ENCODE peak calls at places on chromosomes 6 and 20, in six cellular contexts. I, T, V, M, K and C are unnamed samples.

GRCh38 chr20:35207950-35208611 is 18.4 kb upstream of the MMP24 start:
- DNase-seq in V (peak; percentile 84), M (peak; percentile 75), T (peak; percentile 55), I (peak; percentile 84), K (peak; percentile 88), C (peak; percentile 76)

GRCh38 chr6:38058022-38058421 is 238.5 kb downstream of the ZFAND3 start:
- DNase-seq in M (no peak), I (no peak), V (peak; percentile 31), T (no peak), K (no peak), C (no peak)

GRCh38 chr6:39200498-39201020 is 28.7 kb downstream of the KCNK5 start:
- DNase-seq in V (no peak), M (peak; percentile 61), K (no peak), T (no peak), I (peak; percentile 7), C (no peak)

GRCh38 chr20:10949930-10950783 is 276.4 kb upstream of the JAG1 start:
- DNase-seq in K (no peak), I (no peak), T (no peak), M (no peak), V (no peak), C (no peak)

GRCh38 chr6:15297895-15298590 is 52.2 kb downstream of the JARID2 start:
- DNase-seq in T (no peak), M (no peak), V (peak; percentile 57), K (peak; percentile 73), I (no peak), C (no peak)

GRCh38 chr20:45971425-45971674 is 653 bp downstream of the ZNF335 start:
- DNase-seq in I (no peak), M (peak; percentile 67), K (no peak), V (no peak), T (no peak), C (no peak)

GRCh38 chr6:65557224-65557623 is 149.8 kb downstream of the EYS start:
- DNase-seq in I (no peak), K (no peak), M (no peak), T (no peak), V (no peak), C (no peak)

GRCh38 chr20:49790077-49790798 is 22.4 kb upstream of the SLC9A8 start:
- DNase-seq in M (no peak), V (peak; percentile 57), K (peak; percentile 88), I (peak; percentile 57), T (no peak), C (no peak)

GRCh38 chr6:87923389-87924050 is 124.1 kb upstream of the SPACA1 start:
- DNase-seq in V (no peak), T (no peak), I (no peak), K (no peak), M (no peak), C (peak; percentile 72)

GRCh38 chr6:108337721-108338120 is 42.9 kb downstream of the AFG1L start:
- DNase-seq in M (no peak), I (no peak), V (no peak), K (no peak), T (no peak), C (no peak)

GRCh38 chr6:169833258-169833794 is 81.9 kb downstream of the ERMARD start:
- DNase-seq in I (no peak), V (peak; percentile 3), K (peak; percentile 20), T (no peak), M (no peak), C (no peak)

GRCh38 chr6:83057705-83058321 is 7.8 kb downstream of the UBE3D start:
- DNase-seq in V (peak; percentile 55), K (peak; percentile 66), M (no peak), T (no peak), I (no peak), C (peak; percentile 67)

GRCh38 chr6:80543598-80544181 is 437.2 kb downstream of the BCKDHB start:
- DNase-seq in I (no peak), T (no peak), M (no peak), V (peak; percentile 39), K (peak; percentile 60), C (no peak)

GRCh38 chr20:26163890-26164289 is 467.2 kb upstream of the ZNF337 start:
- DNase-seq in K (peak; percentile 85), T (no peak), V (peak; percentile 33), M (no peak), I (no peak), C (no peak)

GRCh38 chr6:152600022-152600421 is 37.1 kb downstream of the SYNE1 start:
- DNase-seq in V (no peak), M (no peak), T (no peak), I (no peak), K (no peak), C (no peak)

GRCh38 chr6:137265574-137265973 is 46.4 kb upstream of the IFNGR1 start:
- DNase-seq in I (no peak), M (no peak), K (no peak), V (no peak), T (no peak), C (no peak)

GRCh38 chr6:16322666-16323312 is 84.4 kb downstream of the GMPR start:
- DNase-seq in I (peak; percentile 79), T (no peak), M (no peak), V (peak; percentile 96), K (peak; percentile 80), C (peak; percentile 55)

GRCh38 chr20:10961651-10962288 is 288.0 kb upstream of the JAG1 start:
- DNase-seq in K (no peak), V (peak; percentile 13), M (no peak), I (no peak), T (no peak), C (no peak)

GRCh38 chr20:3847419-3847940 is 846 bp downstream of the MAVS start:
- DNase-seq in K (no peak), M (no peak), I (no peak), V (peak; percentile 23), T (no peak), C (peak; percentile 12)

GRCh38 chr6:169286961-169287360 is 33.3 kb upstream of the THBS2 start:
- DNase-seq in M (no peak), K (no peak), V (no peak), I (no peak), T (no peak), C (no peak)

GRCh38 chr6:169028343-169028742 is 225.3 kb downstream of the THBS2 start:
- DNase-seq in T (no peak), V (no peak), M (no peak), K (no peak), I (no peak), C (no peak)

DNA sequence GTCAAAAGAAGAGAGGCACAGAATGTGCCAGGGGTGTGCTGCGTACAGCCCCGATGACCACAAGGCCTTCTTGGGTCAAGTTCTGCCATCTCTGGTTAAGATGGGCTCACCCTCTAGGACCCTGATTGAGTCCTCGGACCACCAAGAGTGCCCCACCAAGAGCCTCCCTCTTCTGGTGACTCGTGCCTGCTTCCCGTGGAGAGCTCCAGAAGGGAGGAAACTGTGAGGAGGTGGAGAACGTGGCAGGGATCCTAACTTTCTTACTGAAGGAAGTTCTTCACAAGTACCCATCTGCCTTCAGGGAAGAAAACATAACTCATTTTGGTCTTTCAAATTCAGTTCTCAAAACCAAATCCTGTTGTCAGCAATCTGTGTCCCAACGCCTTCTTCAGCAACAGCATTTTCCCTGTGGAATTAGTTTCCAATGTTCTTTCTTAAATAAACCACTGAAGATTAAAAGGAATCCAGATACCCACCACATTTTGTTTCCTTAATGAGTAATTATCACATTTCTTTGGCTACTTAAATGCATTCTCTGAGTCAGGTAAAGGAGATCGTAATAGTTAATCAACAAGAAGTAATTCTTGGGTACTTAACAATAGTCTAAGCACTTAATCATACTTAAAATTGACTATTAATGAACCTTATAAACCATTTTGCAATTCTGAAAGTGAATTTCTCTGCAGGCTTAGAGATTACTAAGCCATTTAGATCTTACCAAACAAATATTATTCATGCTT is 185.8 kb upstream of the SGK1 start:
- DNase-seq in I (no peak), K (peak; percentile 33), V (no peak), T (peak; percentile 46), M (no peak), C (no peak)
- TF ChIP-seq CTCF in I (no peak), K (no peak), V (no peak), T (no peak), M (no peak), C (no peak)

DNA sequence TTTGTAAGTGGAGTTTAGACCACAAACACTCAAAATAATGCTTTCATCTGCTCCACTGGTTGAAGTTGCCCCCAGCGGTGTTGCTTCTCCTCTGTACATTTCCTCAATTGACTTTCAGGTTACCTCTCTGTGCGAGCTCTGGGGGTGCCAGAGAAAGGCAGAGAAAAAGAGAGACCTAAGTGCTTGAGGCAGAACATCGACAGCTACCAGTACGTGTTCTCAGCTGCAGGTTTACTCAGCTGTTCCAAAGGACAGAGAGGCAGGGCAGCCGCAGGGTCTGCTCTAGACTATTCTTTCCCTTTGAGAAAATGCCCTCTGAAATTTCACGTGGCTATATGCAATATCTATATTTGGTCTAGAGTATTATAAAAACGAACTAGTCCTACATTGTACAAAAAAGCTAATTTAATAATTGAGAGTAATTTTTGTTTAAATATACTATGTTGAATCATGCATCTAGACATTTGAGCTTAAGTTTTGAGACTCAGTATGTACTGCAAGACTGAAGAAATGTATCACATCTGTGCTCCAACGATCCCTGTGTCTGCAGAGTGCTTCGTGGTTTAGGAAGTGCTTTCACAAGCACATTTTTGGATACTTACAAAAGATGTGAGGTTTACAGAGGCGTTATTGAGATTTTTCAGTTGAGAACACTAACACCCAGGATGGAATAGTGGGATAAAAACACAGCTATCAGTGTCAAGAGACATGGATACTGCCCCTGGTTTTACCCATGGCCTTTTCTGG is 453.5 kb upstream of the FLRT3 start:
- DNase-seq in I (no peak), K (no peak), T (no peak), V (peak; percentile 2), M (no peak), C (no peak)
- H3K4me3 ChIP-seq in I (no peak overlapping the region), K (no peak overlapping the region), T (no peak overlapping the region), V (no peak overlapping the region), M (no peak overlapping the region), C (no peak overlapping the region)

DNA sequence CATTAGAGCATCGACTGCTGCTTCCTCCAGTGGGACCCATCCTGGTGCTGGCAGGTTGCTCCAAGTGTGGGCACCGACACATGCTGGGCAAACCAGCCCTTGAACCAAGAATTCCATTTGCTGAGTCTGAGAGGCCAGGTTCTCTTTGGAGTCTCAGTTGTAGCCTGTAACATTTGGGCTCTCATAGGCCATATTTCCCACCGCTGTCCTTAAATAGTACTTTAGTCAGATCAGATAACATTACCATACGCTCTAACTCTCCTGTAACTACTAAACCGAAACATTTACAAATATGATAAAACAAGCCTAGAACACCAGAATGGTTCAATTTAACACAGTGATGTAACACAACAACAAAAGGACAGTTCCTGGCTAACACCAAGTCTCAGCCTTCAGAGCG is 28.3 kb upstream of the CD93 start:
- DNase-seq in K (no peak), V (no peak), M (no peak), I (no peak), T (no peak), C (no peak)
- H3K27ac ChIP-seq in K (no peak overlapping the region), V (no peak overlapping the region), M (peak overlapping the region; percentile 68), I (peak overlapping the region; percentile 9), T (no peak overlapping the region), C (no peak overlapping the region)

GRCh38 chr6:4059115-4059777 is 19.7 kb downstream of the FAM217A start:
- DNase-seq in K (peak; percentile 75), T (no peak), I (no peak), V (peak; percentile 84), M (no peak), C (no peak)
- TF ChIP-seq CTCF in K (peak; percentile 34), T (no peak), I (no peak), V (peak; percentile 11), M (no peak), C (no peak)